ENCODE peak calls at places on chromosomes 13 and 19, in seven cellular contexts. One of them, this sample, is unnamed.

GRCh38 chr13:29131881-29132668 is 311.9 kb downstream of the MTUS2 start:
- DNase-seq in neuronal stem cell: no peak
- DNase-seq in mesendoderm: no peak
- DNase-seq in mesenchymal stem cell: no peak
- DNase-seq in H9: no peak
- DNase-seq in IMR-90: no peak
- DNase-seq in trophoblast cell: no peak
- DNase-seq in this sample: no peak

GRCh38 chr13:96636310-96636709 is 358.0 kb downstream of the OXGR1 start:
- DNase-seq in neuronal stem cell: no peak
- DNase-seq in IMR-90: no peak
- DNase-seq in H9: no peak
- DNase-seq in mesendoderm: no peak
- DNase-seq in mesenchymal stem cell: no peak
- DNase-seq in trophoblast cell: no peak
- DNase-seq in this sample: no peak

GRCh38 chr13:51269039-51269438 is 46.8 kb downstream of the FAM124A start:
- DNase-seq in neuronal stem cell: no peak
- DNase-seq in trophoblast cell: no peak
- DNase-seq in mesenchymal stem cell: peak; percentile 53
- DNase-seq in mesendoderm: no peak
- DNase-seq in H9: peak; percentile 3
- DNase-seq in IMR-90: peak; percentile 26
- DNase-seq in this sample: no peak

GRCh38 chr19:55449469-55449868 is 6.4 kb upstream of the SHISA7 start:
- DNase-seq in neuronal stem cell: no peak
- DNase-seq in IMR-90: no peak
- DNase-seq in mesenchymal stem cell: no peak
- DNase-seq in trophoblast cell: no peak
- DNase-seq in H9: no peak
- DNase-seq in mesendoderm: no peak
- DNase-seq in this sample: no peak

GRCh38 chr13:50731400-50731799 is 112.1 kb downstream of the DLEU7 start:
- DNase-seq in mesenchymal stem cell: peak; percentile 75
- DNase-seq in IMR-90: peak; percentile 54
- DNase-seq in trophoblast cell: peak; percentile 65
- DNase-seq in mesendoderm: no peak
- DNase-seq in H9: no peak
- DNase-seq in neuronal stem cell: no peak
- DNase-seq in this sample: no peak

GRCh38 chr19:55312621-55313117 is 12.5 kb downstream of the TMEM150B start:
- DNase-seq in mesendoderm: no peak
- DNase-seq in H9: peak; percentile 28
- DNase-seq in trophoblast cell: no peak
- DNase-seq in IMR-90: no peak
- DNase-seq in neuronal stem cell: no peak
- DNase-seq in mesenchymal stem cell: no peak
- DNase-seq in this sample: no peak

GRCh38 chr13:41751277-41751676 is 209.6 kb downstream of the VWA8 start:
- DNase-seq in trophoblast cell: peak; percentile 33
- DNase-seq in mesendoderm: no peak
- DNase-seq in H9: no peak
- DNase-seq in IMR-90: peak; percentile 63
- DNase-seq in neuronal stem cell: no peak
- DNase-seq in mesenchymal stem cell: peak; percentile 68
- DNase-seq in this sample: no peak

GRCh38 chr13:93080587-93080986 is 146.0 kb upstream of the GPC6 start:
- DNase-seq in trophoblast cell: no peak
- DNase-seq in mesenchymal stem cell: peak; percentile 3
- DNase-seq in neuronal stem cell: no peak
- DNase-seq in mesendoderm: no peak
- DNase-seq in H9: no peak
- DNase-seq in IMR-90: peak; percentile 10
- DNase-seq in this sample: no peak

GRCh38 chr19:898663-899062 is 5.4 kb downstream of the RNU6-9 start:
- DNase-seq in IMR-90: no peak
- DNase-seq in H9: no peak
- DNase-seq in trophoblast cell: peak; percentile 38
- DNase-seq in neuronal stem cell: no peak
- DNase-seq in mesenchymal stem cell: no peak
- DNase-seq in mesendoderm: no peak
- DNase-seq in this sample: no peak

GRCh38 chr19:11382898-11383705 is 1.0 kb downstream of the EPOR start:
- DNase-seq in H9: peak; percentile 87
- DNase-seq in IMR-90: no peak
- DNase-seq in trophoblast cell: peak; percentile 81
- DNase-seq in mesenchymal stem cell: peak; percentile 65
- DNase-seq in neuronal stem cell: no peak
- DNase-seq in mesendoderm: peak; percentile 87
- DNase-seq in this sample: no peak

GRCh38 chr19:39679791-39680168 is 24.1 kb downstream of the LGALS16 start:
- DNase-seq in neuronal stem cell: no peak
- DNase-seq in trophoblast cell: no peak
- DNase-seq in mesenchymal stem cell: no peak
- DNase-seq in IMR-90: no peak
- DNase-seq in mesendoderm: no peak
- DNase-seq in H9: no peak
- DNase-seq in this sample: no peak

GRCh38 chr13:111956261-111957151 is 110.4 kb upstream of the SOX1 start:
- DNase-seq in neuronal stem cell: no peak
- DNase-seq in mesendoderm: no peak
- DNase-seq in H9: peak; percentile 24
- DNase-seq in mesenchymal stem cell: no peak
- DNase-seq in trophoblast cell: no peak
- DNase-seq in IMR-90: no peak
- DNase-seq in this sample: peak; percentile 38

DNA sequence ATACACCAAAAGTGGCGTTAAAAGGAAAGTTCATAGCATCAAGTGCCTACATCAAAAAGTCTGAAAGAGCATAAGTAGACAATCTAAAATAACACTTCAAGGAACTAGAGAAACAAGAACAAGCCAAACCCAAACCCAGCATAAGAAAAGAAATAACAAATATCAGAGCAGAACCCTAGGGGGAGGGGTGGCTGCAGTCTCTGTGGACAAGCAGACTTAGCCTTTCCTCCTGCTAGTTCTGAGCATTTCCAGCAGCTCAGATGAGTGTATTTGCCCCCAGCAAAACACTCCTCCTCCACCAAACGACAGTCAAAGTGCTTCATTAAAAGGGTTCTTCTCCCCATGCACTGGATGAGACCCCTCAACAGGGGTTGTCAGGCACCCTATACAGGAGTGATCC is 7.1 kb upstream of the ZNF90 start:
- DNase-seq in mesendoderm: no peak
- DNase-seq in trophoblast cell: no peak
- DNase-seq in H9: no peak
- DNase-seq in neuronal stem cell: no peak
- DNase-seq in mesenchymal stem cell: no peak
- DNase-seq in IMR-90: no peak
- DNase-seq in this sample: no peak
- H3K23ac ChIP-seq in mesendoderm: no peak overlapping the region
- H3K23ac ChIP-seq in trophoblast cell: no peak overlapping the region
- H3K23ac ChIP-seq in H9: no peak overlapping the region
- H3K23ac ChIP-seq in neuronal stem cell: no peak overlapping the region
- H3K23ac ChIP-seq in mesenchymal stem cell: no peak overlapping the region
- H3K23ac ChIP-seq in IMR-90: no peak overlapping the region
- H3K23ac ChIP-seq in this sample: no peak overlapping the region

GRCh38 chr13:65505941-65506340 is 1724.2 kb downstream of the PCDH9 start:
- DNase-seq in IMR-90: no peak
- DNase-seq in mesendoderm: no peak
- DNase-seq in neuronal stem cell: no peak
- DNase-seq in H9: no peak
- DNase-seq in mesenchymal stem cell: no peak
- DNase-seq in trophoblast cell: no peak
- DNase-seq in this sample: no peak
- H3K23ac ChIP-seq in IMR-90: no peak overlapping the region
- H3K23ac ChIP-seq in mesendoderm: no peak overlapping the region
- H3K23ac ChIP-seq in neuronal stem cell: no peak overlapping the region
- H3K23ac ChIP-seq in H9: no peak overlapping the region
- H3K23ac ChIP-seq in mesenchymal stem cell: no peak overlapping the region
- H3K23ac ChIP-seq in trophoblast cell: no peak overlapping the region
- H3K23ac ChIP-seq in this sample: no peak overlapping the region

GRCh38 chr13:113371061-113371460 is 7.1 kb upstream of the GRTP1 start:
- DNase-seq in neuronal stem cell: no peak
- DNase-seq in IMR-90: no peak
- DNase-seq in trophoblast cell: no peak
- DNase-seq in mesendoderm: no peak
- DNase-seq in H9: no peak
- DNase-seq in mesenchymal stem cell: no peak
- DNase-seq in this sample: peak; percentile 42
- H3K23ac ChIP-seq in neuronal stem cell: no peak overlapping the region
- H3K23ac ChIP-seq in IMR-90: no peak overlapping the region
- H3K23ac ChIP-seq in trophoblast cell: no peak overlapping the region
- H3K23ac ChIP-seq in mesendoderm: no peak overlapping the region
- H3K23ac ChIP-seq in H9: no peak overlapping the region
- H3K23ac ChIP-seq in mesenchymal stem cell: no peak overlapping the region
- H3K23ac ChIP-seq in this sample: no peak overlapping the region

GRCh38 chr19:24073807-24074206 is 13.2 kb upstream of the ZNF254 start:
- DNase-seq in mesenchymal stem cell: no peak
- DNase-seq in mesendoderm: no peak
- DNase-seq in H9: no peak
- DNase-seq in IMR-90: no peak
- DNase-seq in neuronal stem cell: no peak
- DNase-seq in trophoblast cell: peak; percentile 98
- DNase-seq in this sample: no peak

GRCh38 chr19:24072720-24073119 is 14.3 kb upstream of the ZNF254 start:
- DNase-seq in IMR-90: no peak
- DNase-seq in H9: no peak
- DNase-seq in mesenchymal stem cell: no peak
- DNase-seq in neuronal stem cell: no peak
- DNase-seq in trophoblast cell: no peak
- DNase-seq in mesendoderm: no peak
- DNase-seq in this sample: no peak

GRCh38 chr19:24074720-24075119 is 12.3 kb upstream of the ZNF254 start:
- DNase-seq in neuronal stem cell: no peak
- DNase-seq in mesendoderm: no peak
- DNase-seq in IMR-90: peak; percentile 74
- DNase-seq in trophoblast cell: peak; percentile 67
- DNase-seq in mesenchymal stem cell: peak; percentile 42
- DNase-seq in H9: no peak
- DNase-seq in this sample: no peak

GRCh38 chr19:24069907-24070657 is 16.9 kb upstream of the ZNF254 start:
- DNase-seq in IMR-90: peak; percentile 47
- DNase-seq in mesenchymal stem cell: no peak
- DNase-seq in trophoblast cell: no peak
- DNase-seq in neuronal stem cell: no peak
- DNase-seq in mesendoderm: no peak
- DNase-seq in H9: no peak
- DNase-seq in this sample: no peak

GRCh38 chr19:24071078-24071477 is 15.9 kb upstream of the ZNF254 start:
- DNase-seq in mesenchymal stem cell: no peak
- DNase-seq in mesendoderm: no peak
- DNase-seq in H9: no peak
- DNase-seq in IMR-90: no peak
- DNase-seq in neuronal stem cell: no peak
- DNase-seq in trophoblast cell: no peak
- DNase-seq in this sample: no peak
- H3K23ac ChIP-seq in mesenchymal stem cell: no peak overlapping the region
- H3K23ac ChIP-seq in mesendoderm: no peak overlapping the region
- H3K23ac ChIP-seq in H9: no peak overlapping the region
- H3K23ac ChIP-seq in IMR-90: no peak overlapping the region
- H3K23ac ChIP-seq in neuronal stem cell: no peak overlapping the region
- H3K23ac ChIP-seq in trophoblast cell: no peak overlapping the region
- H3K23ac ChIP-seq in this sample: no peak overlapping the region

GRCh38 chr19:7830272-7830771 is 304 bp downstream of the EVI5L start:
- DNase-seq in mesendoderm: no peak
- DNase-seq in trophoblast cell: no peak
- DNase-seq in H9: no peak
- DNase-seq in mesenchymal stem cell: no peak
- DNase-seq in neuronal stem cell: no peak
- DNase-seq in IMR-90: no peak
- DNase-seq in this sample: no peak

GRCh38 chr19:7829162-7829520 is 877 bp upstream of the EVI5L start:
- DNase-seq in IMR-90: no peak
- DNase-seq in mesendoderm: no peak
- DNase-seq in H9: no peak
- DNase-seq in mesenchymal stem cell: no peak
- DNase-seq in neuronal stem cell: no peak
- DNase-seq in trophoblast cell: no peak
- DNase-seq in this sample: no peak

GRCh38 chr19:7830823-7831222 is 805 bp downstream of the EVI5L start:
- DNase-seq in IMR-90: no peak
- DNase-seq in H9: no peak
- DNase-seq in mesenchymal stem cell: no peak
- DNase-seq in mesendoderm: no peak
- DNase-seq in neuronal stem cell: no peak
- DNase-seq in trophoblast cell: no peak
- DNase-seq in this sample: no peak

GRCh38 chr19:7831452-7831851 is 1.4 kb downstream of the EVI5L start:
- DNase-seq in mesendoderm: peak; percentile 88
- DNase-seq in IMR-90: peak; percentile 34
- DNase-seq in trophoblast cell: peak; percentile 94
- DNase-seq in H9: peak; percentile 79
- DNase-seq in mesenchymal stem cell: peak; percentile 68
- DNase-seq in neuronal stem cell: peak; percentile 38
- DNase-seq in this sample: peak; percentile 74

DNA sequence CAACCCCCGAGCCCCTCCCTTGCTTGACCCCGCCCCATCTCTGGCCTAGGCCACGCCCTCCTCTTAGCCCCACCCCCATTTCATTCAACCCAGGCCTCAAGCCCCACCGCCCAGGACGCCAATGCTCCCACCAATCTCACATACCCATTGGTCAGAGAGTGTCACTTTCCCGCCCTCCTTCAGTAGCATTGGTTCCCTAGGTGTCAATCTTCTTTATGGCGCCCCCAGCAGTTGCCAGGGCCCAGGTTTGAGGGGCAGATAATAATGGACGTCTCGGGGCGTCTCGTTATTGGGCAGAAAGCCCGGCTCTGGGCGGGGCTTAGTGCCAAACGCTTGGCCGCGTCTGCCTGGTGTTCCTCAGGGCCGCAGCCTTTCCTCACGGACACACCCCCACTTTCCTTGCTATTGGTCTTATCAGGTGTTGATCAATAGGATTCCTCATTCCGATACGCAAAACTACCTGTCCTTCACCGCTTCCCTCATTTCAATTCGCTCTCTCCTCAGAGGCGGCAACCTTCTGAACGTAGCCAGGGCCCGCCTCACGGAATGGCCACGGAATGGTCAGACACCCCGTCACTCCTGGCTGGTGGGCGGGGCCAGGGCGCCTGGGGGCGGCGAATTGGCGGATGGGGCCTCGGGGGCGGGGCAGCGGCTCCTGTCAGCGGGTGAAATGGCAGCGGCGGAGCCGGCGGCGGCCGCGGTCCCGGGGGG is at the start of gene EVI5L:
- DNase-seq in trophoblast cell: peak; percentile 100
- DNase-seq in neuronal stem cell: peak; percentile 100
- DNase-seq in mesenchymal stem cell: peak; percentile 100
- DNase-seq in H9: peak; percentile 100
- DNase-seq in IMR-90: peak; percentile 100
- DNase-seq in mesendoderm: peak; percentile 100
- DNase-seq in this sample: peak; percentile 99
- H3K23ac ChIP-seq in trophoblast cell: no peak within 1 kb of the TSS
- H3K23ac ChIP-seq in neuronal stem cell: no peak within 1 kb of the TSS
- H3K23ac ChIP-seq in mesenchymal stem cell: no peak within 1 kb of the TSS
- H3K23ac ChIP-seq in H9: no peak within 1 kb of the TSS
- H3K23ac ChIP-seq in IMR-90: peak within 1 kb of the TSS; percentile 7
- H3K23ac ChIP-seq in mesendoderm: no peak within 1 kb of the TSS
- H3K23ac ChIP-seq in this sample: no peak within 1 kb of the TSS

This sample was measured in H1.